ENCODE peak calls at places on chromosome 5, in four cellular contexts. E, L, A and U are unnamed samples.

GRCh38 chr5:96256795-96257470 is 176.1 kb downstream of the PCSK1 start:
- DNase-seq in E (peak; percentile 89), L (peak; percentile 63), A (no peak), U (no peak)

GRCh38 chr5:110631236-110631635 is 95.2 kb downstream of the TMEM232 start:
- DNase-seq in E (no peak), L (no peak), A (no peak), U (no peak)

GRCh38 chr5:40623480-40624420 is 56.0 kb upstream of the PTGER4 start:
- DNase-seq in E (no peak), L (no peak), A (no peak), U (no peak)

GRCh38 chr5:178271231-178271630 is 38.6 kb upstream of the PHYKPL start:
- DNase-seq in E (no peak), L (no peak), A (no peak), U (no peak)

GRCh38 chr5:139389701-139390638 is at the start of gene MZB1:
- DNase-seq in E (no peak), L (no peak), A (peak; percentile 61), U (no peak)

GRCh38 chr5:139406960-139407359 is 3.1 kb upstream of the SPATA24 start:
- DNase-seq in E (no peak), L (no peak), A (no peak), U (no peak)

GRCh38 chr5:150043657-150044333 is 42.6 kb downstream of the CSF1R start:
- DNase-seq in E (no peak), L (no peak), A (no peak), U (no peak)

GRCh38 chr5:131417240-131417869 is 153.5 kb downstream of the CDC42SE2 start:
- DNase-seq in E (peak; percentile 74), L (peak; percentile 88), A (peak; percentile 90), U (peak; percentile 7)

GRCh38 chr5:141758316-141758965 is 76.4 kb upstream of the ARAP3 start:
- DNase-seq in E (no peak), L (no peak), A (no peak), U (no peak)

GRCh38 chr5:141412853-141413539 is at the start of gene PCDHGA10:
- DNase-seq in E (peak; percentile 65), L (peak; percentile 83), A (no peak), U (peak; percentile 5)